ENCODE peak calls at places on chromosomes 13 and 19, in seven cellular contexts. A is effector CD4-positive, alpha-beta T cell; F is stimulated activated CD8-positive, alpha-beta memory T cell treated with anti-CD3 and anti-CD28 coated beads, Interleukin-12 subunit alpha, Interleukin-12 subunit beta, amount 100 ng/mL, for 4 hours; M is cardiac fibroblast; J is gastrocnemius medialis; P is IMR-90; I is NCI-H1417 treated with DMSO at 0.1 percent for 48 hours. L is an unnamed sample.

GRCh38 chr13:110342474-110342873 is 35.4 kb downstream of the COL4A2 start:
- DNase-seq in A (no peak), F (no peak), M (no peak), J (no peak), P (no peak), I (no peak), L (no peak)

GRCh38 chr13:61685683-61686013 is 270.0 kb upstream of the PCDH20 start:
- DNase-seq in A (no peak), F (no peak), M (no peak), J (no peak), P (no peak), I (no peak), L (peak)

GRCh38 chr19:1104452-1105216 is 840 bp downstream of the GPX4 start:
- DNase-seq in A (peak), F (peak), M (peak), J (peak), P (peak), I (no peak), L (peak)

GRCh38 chr13:41631296-41631965 is 174.1 kb downstream of the RGCC start:
- DNase-seq in A (no peak), F (no peak), M (no peak), J (no peak), P (peak), I (no peak), L (no peak)

GRCh38 chr13:59103004-59103768 is 1060.5 kb downstream of the DIAPH3 start:
- DNase-seq in A (no peak), F (no peak), M (peak), J (no peak), P (peak), I (no peak), L (peak)

GRCh38 chr19:46955813-46956371 is 63.7 kb upstream of the NPAS1 start:
- DNase-seq in A (no peak), F (no peak), M (no peak), J (no peak), P (no peak), I (no peak), L (no peak)

GRCh38 chr19:6593651-6594416 is 2.9 kb upstream of the CD70 start:
- DNase-seq in A (no peak), F (no peak), M (peak), J (no peak), P (no peak), I (no peak), L (no peak)

GRCh38 chr13:52359534-52359933 is 46.4 kb downstream of the THSD1 start:
- DNase-seq in A (no peak), F (no peak), M (peak), J (no peak), P (peak), I (no peak), L (no peak)

GRCh38 chr19:7360393-7360984 is 11.8 kb downstream of the ARHGEF18 start:
- DNase-seq in A (no peak), F (no peak), M (peak), J (no peak), P (peak), I (no peak), L (peak)

GRCh38 chr19:6740589-6741348 is 1.3 kb downstream of the TRIP10 start:
- DNase-seq in A (peak), F (no peak), M (peak), J (peak), P (peak), I (no peak), L (peak)

GRCh38 chr19:6970478-6970877 is 50.8 kb downstream of the MBD3L2B start:
- DNase-seq in A (no peak), F (no peak), M (no peak), J (no peak), P (no peak), I (no peak), L (no peak)

GRCh38 chr13:105918842-105919741 is 616.4 kb downstream of the EFNB2 start:
- DNase-seq in A (no peak), F (no peak), M (peak), J (no peak), P (peak), I (no peak), L (peak)

GRCh38 chr13:50529154-50529882 is 314.2 kb downstream of the DLEU7 start:
- DNase-seq in A (no peak), F (no peak), M (peak), J (peak), P (peak), I (no peak), L (peak)

GRCh38 chr19:4773047-4773640 is 18.4 kb upstream of the FEM1A start:
- DNase-seq in A (no peak), F (no peak), M (no peak), J (no peak), P (no peak), I (no peak), L (no peak)

GRCh38 chr19:12180377-12180776 is 17.5 kb downstream of the ZNF136 start:
- DNase-seq in A (no peak), F (no peak), M (no peak), J (no peak), P (no peak), I (no peak), L (no peak)

GRCh38 chr19:12567951-12568350 is 16.7 kb upstream of the ZNF564 start:
- DNase-seq in A (no peak), F (no peak), M (no peak), J (no peak), P (peak), I (no peak), L (no peak)

GRCh38 chr19:13132471-13133166 is 14.6 kb downstream of the NACC1 start:
- DNase-seq in A (no peak), F (peak), M (peak), J (no peak), P (peak), I (no peak), L (peak)

GRCh38 chr13:75050419-75051066 is 431.4 kb downstream of the TBC1D4 start:
- DNase-seq in A (no peak), F (no peak), M (peak), J (no peak), P (peak), I (no peak), L (peak)

GRCh38 chr13:41774605-41775218 is 186.2 kb downstream of the VWA8 start:
- DNase-seq in A (no peak), F (no peak), M (no peak), J (no peak), P (no peak), I (no peak), L (no peak)

GRCh38 chr19:38674388-38675133 is 27.1 kb downstream of the ACTN4 start:
- DNase-seq in A (no peak), F (no peak), M (no peak), J (peak), P (peak), I (no peak), L (peak)

GRCh38 chr19:17052439-17052838 is 22.8 kb downstream of the HAUS8 start:
- DNase-seq in A (no peak), F (no peak), M (peak), J (no peak), P (peak), I (no peak), L (peak)